ENCODE peak calls at places on chromosomes 5 and 9, in six cellular contexts. V is gastrocnemius medialis, O is NCI-H2029, P is NCI-H1105, H is T follicular helper cell, U is EH. N is an unnamed sample.

GRCh38 chr5:179610109-179610902 is 13.2 kb downstream of the HNRNPH1 start:
- DNase-seq in V (peak), O (no peak), P (no peak), H (no peak), U (no peak), N (no peak)

GRCh38 chr9:1869843-1870242 is 145.3 kb upstream of the SMARCA2 start:
- DNase-seq in V (no peak), O (no peak), P (peak), H (no peak), U (peak), N (no peak)

GRCh38 chr9:92770005-92770995 is 5.7 kb upstream of the BICD2 start:
- DNase-seq in V (peak), O (no peak), P (no peak), H (no peak), U (no peak), N (no peak)

GRCh38 chr9:82354260-82354659 is 365.7 kb downstream of the SPATA31D1 start:
- DNase-seq in V (no peak), O (no peak), P (no peak), H (no peak), U (peak), N (no peak)

GRCh38 chr9:5492965-5493364 is 17.4 kb upstream of the PDCD1LG2 start:
- DNase-seq in V (no peak), O (no peak), P (no peak), H (no peak), U (no peak), N (no peak)

GRCh38 chr9:77911928-77912327 is 119.7 kb downstream of the GNAQ start:
- DNase-seq in V (no peak), O (no peak), P (no peak), H (no peak), U (no peak), N (no peak)

GRCh38 chr5:149294872-149295829 is 23.5 kb downstream of the AFAP1L1 start:
- DNase-seq in V (no peak), O (no peak), P (no peak), H (no peak), U (no peak), N (no peak)

GRCh38 chr5:168023190-168023589 is 268.3 kb upstream of the WWC1 start:
- DNase-seq in V (no peak), O (no peak), P (no peak), H (no peak), U (no peak), N (no peak)

GRCh38 chr5:113507601-113508000 is 5.9 kb upstream of the YTHDC2 start:
- DNase-seq in V (no peak), O (no peak), P (no peak), H (no peak), U (no peak), N (no peak)

GRCh38 chr9:115373000-115373709 is 255.2 kb upstream of the TNC start:
- DNase-seq in V (no peak), O (no peak), P (no peak), H (no peak), U (peak), N (no peak)

GRCh38 chr5:160269017-160269416 is 39.7 kb downstream of the FABP6 start:
- DNase-seq in V (peak), O (peak), P (no peak), H (no peak), U (peak), N (peak)

GRCh38 chr5:135025730-135026644 is 8.0 kb downstream of the PITX1 start:
- DNase-seq in V (no peak), O (no peak), P (no peak), H (no peak), U (no peak), N (no peak)

GRCh38 chr9:127221695-127222094 is 42.9 kb upstream of the GARNL3 start:
- DNase-seq in V (no peak), O (no peak), P (no peak), H (no peak), U (no peak), N (no peak)

GRCh38 chr5:72121753-72122445 is 14.6 kb downstream of the MAP1B start:
- DNase-seq in V (no peak), O (peak), P (no peak), H (no peak), U (no peak), N (no peak)

GRCh38 chr5:55232194-55232984 is 1.0 kb downstream of the CCNO start:
- DNase-seq in V (no peak), O (peak), P (no peak), H (no peak), U (peak), N (no peak)

GRCh38 chr9:80796662-80797426 is 892.5 kb downstream of the TLE1 start:
- DNase-seq in V (no peak), O (no peak), P (no peak), H (no peak), U (no peak), N (no peak)

GRCh38 chr9:98255064-98255577 is 328 bp downstream of the TBC1D2 start:
- DNase-seq in V (no peak), O (no peak), P (peak), H (no peak), U (peak), N (no peak)

GRCh38 chr5:57452885-57453284 is 29.7 kb downstream of the ACTBL2 start:
- DNase-seq in V (no peak), O (no peak), P (no peak), H (no peak), U (no peak), N (no peak)

GRCh38 chr5:14185336-14186131 is 42.4 kb downstream of the TRIO start:
- DNase-seq in V (peak), O (peak), P (peak), H (no peak), U (peak), N (no peak)

GRCh38 chr9:5953743-5954707 is 61.4 kb downstream of the RANBP6 start:
- DNase-seq in V (no peak), O (no peak), P (peak), H (no peak), U (peak), N (no peak)

GRCh38 chr5:79229357-79230174 is 6.4 kb upstream of the JMY start:
- DNase-seq in V (no peak), O (no peak), P (no peak), H (no peak), U (peak), N (no peak)

GRCh38 chr5:124748687-124749594 is 2.5 kb upstream of the ZNF608 start:
- DNase-seq in V (peak), O (peak), P (peak), H (no peak), U (no peak), N (peak)

GRCh38 chr5:52893105-52893504 is 96.0 kb upstream of the ITGA2 start:
- DNase-seq in V (no peak), O (no peak), P (no peak), H (no peak), U (peak), N (peak)

GRCh38 chr5:37921452-37921851 is 81.6 kb upstream of the GDNF start:
- DNase-seq in V (no peak), O (no peak), P (no peak), H (no peak), U (peak), N (no peak)

GRCh38 chr5:11050596-11051304 is 289.7 kb upstream of the DAP start:
- DNase-seq in V (no peak), O (no peak), P (no peak), H (no peak), U (peak), N (no peak)

GRCh38 chr5:116853992-116854391 is 279.4 kb upstream of the SEMA6A start:
- DNase-seq in V (no peak), O (no peak), P (no peak), H (no peak), U (no peak), N (no peak)

GRCh38 chr5:58044166-58044565 is 415.7 kb downstream of the PLK2 start:
- DNase-seq in V (no peak), O (no peak), P (no peak), H (no peak), U (no peak), N (no peak)

GRCh38 chr5:79617539-79617938 is 5.3 kb downstream of the TENT2 start:
- DNase-seq in V (no peak), O (no peak), P (no peak), H (no peak), U (no peak), N (no peak)

GRCh38 chr5:17050236-17050635 is 114.1 kb upstream of the MYO10 start:
- DNase-seq in V (no peak), O (no peak), P (no peak), H (no peak), U (no peak), N (no peak)

GRCh38 chr9:87324613-87325194 is 173.0 kb upstream of the DAPK1 start:
- DNase-seq in V (no peak), O (peak), P (peak), H (no peak), U (peak), N (no peak)

GRCh38 chr5:106312360-106312759 is 1358.4 kb downstream of the EFNA5 start:
- DNase-seq in V (no peak), O (no peak), P (no peak), H (no peak), U (peak), N (no peak)

GRCh38 chr9:124122813-124123462 is 111.4 kb downstream of the LHX2 start:
- DNase-seq in V (no peak), O (no peak), P (no peak), H (no peak), U (peak), N (no peak)